ENCODE peak calls at places on chromosomes 3 and 15, in eight cellular contexts. W is naive thymus-derived CD4-positive, alpha-beta T cell; Y is activated CD8-positive, alpha-beta memory T cell treated with anti-CD3 and anti-CD28 coated beads, Interleukin-2, amount 50 U/mL, for 48 hours; X is AG08395; K is HS-27A; G is cerebellar cortex; R is fibroblast of pulmonary artery; F is tibial artery. M is an unnamed sample.

GRCh38 chr3:39149498-39150169 is 3.8 kb downstream of the CSRNP1 start:
- DNase-seq in K (no peak), W (no peak), Y (no peak), R (no peak), F (peak; percentile 57), G (no peak), X (no peak), M (no peak)

GRCh38 chr3:160140756-160141155 is 84.5 kb upstream of the C3orf80 start:
- DNase-seq in X (no peak), K (no peak), F (no peak), R (no peak), G (no peak), W (no peak), Y (no peak), M (no peak)

GRCh38 chr3:140219923-140220452 is 285.0 kb downstream of the CLSTN2 start:
- DNase-seq in R (no peak), W (no peak), K (no peak), Y (no peak), G (no peak), F (no peak), X (no peak), M (no peak)

GRCh38 chr15:85667491-85668424 is 127.0 kb downstream of the KLHL25 start:
- DNase-seq in K (peak; percentile 83), Y (no peak), G (no peak), X (peak; percentile 90), W (peak; percentile 69), R (peak; percentile 99), F (no peak), M (no peak)

GRCh38 chr3:21942328-21942727 is 191.3 kb upstream of the ZNF385D start:
- DNase-seq in X (peak; percentile 66), Y (no peak), R (peak; percentile 68), F (no peak), G (peak; percentile 90), W (no peak), K (peak; percentile 80), M (no peak)

GRCh38 chr3:35042210-35042960 is 596.9 kb upstream of the ARPP21 start:
- DNase-seq in K (no peak), F (no peak), X (no peak), R (no peak), G (peak; percentile 89), W (no peak), Y (no peak), M (no peak)

GRCh38 chr15:29123991-29124390 is 145.6 kb downstream of the NSMCE3 start:
- DNase-seq in Y (no peak), K (no peak), W (no peak), X (no peak), R (no peak), F (no peak), G (no peak), M (no peak)

GRCh38 chr3:184815046-184815930 is 3.3 kb downstream of the VPS8 start:
- DNase-seq in Y (no peak), R (peak; percentile 74), F (no peak), K (no peak), G (no peak), W (peak; percentile 39), X (peak; percentile 24), M (no peak)

GRCh38 chr3:114846252-114846651 is 300.8 kb downstream of the ZBTB20 start:
- DNase-seq in W (no peak), Y (no peak), G (peak; percentile 58), F (no peak), R (no peak), X (no peak), K (no peak), M (no peak)

GRCh38 chr3:67635257-67635656 is 19.2 kb downstream of the SUCLG2 start:
- DNase-seq in X (peak; percentile 51), W (no peak), Y (no peak), K (peak; percentile 33), G (no peak), R (peak; percentile 56), F (no peak), M (no peak)

GRCh38 chr15:66405605-66406004 is 18.9 kb downstream of the MAP2K1 start:
- DNase-seq in G (no peak), W (no peak), X (no peak), F (no peak), R (peak; percentile 56), Y (no peak), K (no peak), M (no peak)

GRCh38 chr3:31219131-31219843 is 313.4 kb upstream of the STT3B start:
- DNase-seq in X (no peak), K (no peak), F (no peak), Y (no peak), W (no peak), R (peak; percentile 28), G (no peak), M (no peak)

GRCh38 chr15:44075535-44075934 is 119.5 kb downstream of the FRMD5 start:
- DNase-seq in Y (no peak), R (peak; percentile 74), K (no peak), F (no peak), G (no peak), X (no peak), W (no peak), M (no peak)

GRCh38 chr15:78120523-78120922 is 10.7 kb downstream of the CIB2 start:
- DNase-seq in G (no peak), W (no peak), Y (no peak), K (no peak), F (no peak), X (no peak), R (no peak), M (no peak)

GRCh38 chr3:51501833-51502561 is 2.2 kb upstream of the DCAF1 start:
- DNase-seq in Y (peak; percentile 90), F (peak; percentile 85), G (peak; percentile 84), W (peak; percentile 68), X (peak; percentile 64), R (peak; percentile 85), K (peak; percentile 46), M (peak; percentile 61)

GRCh38 chr3:21073561-21073960 is 677.4 kb downstream of the ZNF385D start:
- DNase-seq in G (no peak), K (no peak), W (no peak), Y (no peak), X (no peak), R (no peak), F (no peak), M (no peak)

GRCh38 chr3:51934139-51934850 is 7.4 kb downstream of the RRP9 start:
- DNase-seq in F (peak; percentile 48), R (no peak), K (no peak), G (no peak), Y (peak; percentile 34), W (no peak), X (no peak), M (no peak)

GRCh38 chr3:51057111-51057510 is 328.0 kb upstream of the MANF start:
- DNase-seq in R (no peak), X (no peak), W (no peak), G (no peak), F (no peak), K (no peak), Y (no peak), M (no peak)

GRCh38 chr15:48447657-48448056 is 116.4 kb downstream of the DUT start:
- DNase-seq in G (no peak), F (no peak), Y (no peak), W (no peak), K (peak; percentile 62), R (peak; percentile 27), X (peak; percentile 71), M (no peak)

GRCh38 chr15:40929730-40930429 is 740 bp downstream of the DLL4 start:
- DNase-seq in G (peak; percentile 36), F (no peak), X (peak; percentile 37), R (peak; percentile 61), W (no peak), Y (no peak), K (no peak), M (no peak)

GRCh38 chr3:182980204-182981037 is at the start of gene DCUN1D1:
- DNase-seq in X (peak; percentile 97), W (peak; percentile 83), G (peak; percentile 82), F (peak; percentile 95), Y (peak; percentile 95), R (peak; percentile 81), K (no peak), M (peak; percentile 85)

GRCh38 chr3:156997351-156997750 is 162.6 kb downstream of the CCNL1 start:
- DNase-seq in F (no peak), K (no peak), W (no peak), R (peak; percentile 36), G (no peak), X (peak; percentile 47), Y (no peak), M (no peak)

GRCh38 chr3:46693038-46693896 is at the start of gene ALS2CL:
- DNase-seq in R (no peak), K (no peak), W (peak; percentile 75), Y (peak; percentile 78), F (peak; percentile 81), G (peak; percentile 43), X (peak; percentile 80), M (peak; percentile 62)

GRCh38 chr15:39247574-39247973 is 333.3 kb upstream of the THBS1 start:
- DNase-seq in W (no peak), X (peak; percentile 67), G (no peak), F (no peak), R (peak; percentile 83), K (no peak), Y (no peak), M (no peak)

GRCh38 chr3:115792206-115792955 is 169.1 kb downstream of the GAP43 start:
- DNase-seq in K (no peak), R (no peak), X (no peak), W (peak; percentile 61), F (no peak), Y (no peak), G (no peak), M (no peak)

GRCh38 chr15:39934415-39935044 is 615 bp downstream of the EIF2AK4 start:
- DNase-seq in F (no peak), W (peak; percentile 7), K (no peak), X (no peak), Y (no peak), R (peak; percentile 29), G (peak; percentile 58), M (no peak)

GRCh38 chr3:172467170-172467824 is 19.0 kb upstream of the GHSR start:
- DNase-seq in R (peak; percentile 69), W (no peak), G (no peak), F (no peak), K (peak; percentile 54), X (peak; percentile 20), Y (no peak), M (no peak)

GRCh38 chr3:13045245-13045903 is 27.9 kb downstream of the IQSEC1 start:
- DNase-seq in F (no peak), K (no peak), W (no peak), G (no peak), Y (no peak), X (no peak), R (no peak), M (no peak)

GRCh38 chr15:67574981-67575632 is 32.6 kb downstream of the MAP2K5 start:
- DNase-seq in K (no peak), X (peak; percentile 19), Y (no peak), F (no peak), W (no peak), R (no peak), G (no peak), M (no peak)

GRCh38 chr3:124793054-124793740 is 62.9 kb downstream of the UMPS start:
- DNase-seq in G (no peak), W (no peak), F (no peak), Y (no peak), K (no peak), R (no peak), X (peak; percentile 72), M (no peak)

GRCh38 chr15:57218826-57219576 is 157.3 kb upstream of the CGNL1 start:
- DNase-seq in G (no peak), X (peak; percentile 31), F (no peak), K (no peak), R (peak; percentile 88), W (no peak), Y (no peak), M (no peak)

GRCh38 chr3:73490453-73491311 is 134.1 kb downstream of the PDZRN3 start:
- DNase-seq in K (peak; percentile 72), R (peak; percentile 25), W (no peak), G (no peak), Y (no peak), F (no peak), X (no peak), M (no peak)

GRCh38 chr3:52234516-52235447 is 4.2 kb downstream of the TWF2 start:
- DNase-seq in K (no peak), X (no peak), W (no peak), F (peak; percentile 57), R (no peak), Y (no peak), G (no peak), M (no peak)

GRCh38 chr3:173238091-173238490 is 97.1 kb upstream of the SPATA16 start:
- DNase-seq in R (no peak), W (no peak), Y (no peak), F (no peak), K (no peak), G (no peak), X (no peak), M (no peak)